ENCODE peak calls at places on chromosomes 13 and 19, in seven cellular contexts. A is non-pigmented ciliary epithelial cell, Q is HuH-7.5, E is caudate nucleus, L is NCI-H345, U is B cell, G is heart right ventricle. F is an unnamed sample.

GRCh38 chr13:110109910-110110309 is 197.0 kb downstream of the COL4A1 start:
- DNase-seq in A (peak), Q (no peak), E (no peak), L (no peak), U (no peak), G (peak), F (peak)

GRCh38 chr13:113407103-113407530 is 43.2 kb upstream of the GRTP1 start:
- DNase-seq in A (no peak), Q (no peak), E (no peak), L (no peak), U (no peak), G (no peak), F (no peak)

GRCh38 chr13:41468631-41469030 is 11.3 kb downstream of the RGCC start:
- DNase-seq in A (no peak), Q (no peak), E (no peak), L (no peak), U (no peak), G (no peak), F (no peak)

GRCh38 chr19:40150170-40150569 is 41.1 kb upstream of the MAP3K10 start:
- DNase-seq in A (no peak), Q (no peak), E (no peak), L (no peak), U (no peak), G (no peak), F (no peak)

GRCh38 chr13:27432180-27432579 is 7.8 kb downstream of the GTF3A start:
- DNase-seq in A (no peak), Q (no peak), E (no peak), L (no peak), U (no peak), G (no peak), F (no peak)

GRCh38 chr13:102901615-102902305 is 55.9 kb downstream of the ERCC5 start:
- DNase-seq in A (no peak), Q (no peak), E (no peak), L (no peak), U (no peak), G (no peak), F (no peak)

GRCh38 chr13:111975539-111976473 is 91.1 kb upstream of the SOX1 start:
- DNase-seq in A (no peak), Q (no peak), E (no peak), L (no peak), U (no peak), G (no peak), F (no peak)

GRCh38 chr13:103140001-103140671 is 73.9 kb upstream of the SLC10A2 start:
- DNase-seq in A (no peak), Q (no peak), E (no peak), L (peak), U (peak), G (no peak), F (peak)

GRCh38 chr13:113430378-113431110 is 22.7 kb downstream of the ADPRHL1 start:
- DNase-seq in A (no peak), Q (no peak), E (no peak), L (no peak), U (no peak), G (no peak), F (no peak)

GRCh38 chr13:35260316-35260715 is 216.2 kb downstream of the MAB21L1 start:
- DNase-seq in A (no peak), Q (no peak), E (no peak), L (no peak), U (no peak), G (no peak), F (no peak)

GRCh38 chr19:54164369-54165068 is 5.0 kb upstream of the LENG1 start:
- DNase-seq in A (no peak), Q (no peak), E (no peak), L (no peak), U (no peak), G (peak), F (no peak)

GRCh38 chr13:40539954-40540706 is 126.3 kb downstream of the FOXO1 start:
- DNase-seq in A (peak), Q (peak), E (no peak), L (no peak), U (no peak), G (no peak), F (no peak)

GRCh38 chr13:36788276-36788675 is 30.7 kb upstream of the RFXAP start:
- DNase-seq in A (no peak), Q (no peak), E (no peak), L (no peak), U (no peak), G (no peak), F (no peak)

GRCh38 chr19:33797821-33798633 is 1.4 kb downstream of the KCTD15 start:
- DNase-seq in A (no peak), Q (peak), E (peak), L (no peak), U (no peak), G (peak), F (peak)